ENCODE peak calls at places on chromosomes 12 and 14, in four cellular contexts. Z, Y, S and M are unnamed samples.

GRCh38 chr14:27668531-27668930 is 1070.7 kb upstream of the NOVA1 start:
- DNase-seq in Z (no peak), Y (no peak), S (no peak), M (no peak)

GRCh38 chr12:108854055-108854452 is 3.3 kb downstream of the SSH1 start:
- DNase-seq in Z (peak), Y (no peak), S (peak), M (peak)

GRCh38 chr14:74763803-74764531 is 851 bp downstream of the YLPM1 start:
- DNase-seq in Z (peak), Y (peak), S (peak), M (peak)

GRCh38 chr14:75861161-75861621 is 120.6 kb downstream of the TGFB3 start:
- DNase-seq in Z (peak), Y (no peak), S (peak), M (peak)

GRCh38 chr12:107349008-107349747 is 255.8 kb upstream of the CRY1 start:
- DNase-seq in Z (peak), Y (no peak), S (no peak), M (peak)

GRCh38 chr14:96762650-96763049 is 34.5 kb upstream of the VRK1 start:
- DNase-seq in Z (peak), Y (peak), S (peak), M (peak)

GRCh38 chr14:52862652-52863338 is 71.4 kb upstream of the GNPNAT1 start:
- DNase-seq in Z (peak), Y (no peak), S (no peak), M (peak)

GRCh38 chr12:118061876-118062791 is 1.2 kb upstream of the WSB2 start:
- DNase-seq in Z (peak), Y (peak), S (peak), M (peak)

GRCh38 chr14:54173782-54174181 is 217.2 kb upstream of the BMP4 start:
- DNase-seq in Z (no peak), Y (no peak), S (no peak), M (peak)

GRCh38 chr12:4960030-4960429 is 50.3 kb downstream of the KCNA1 start:
- DNase-seq in Z (no peak), Y (no peak), S (peak), M (peak)

GRCh38 chr14:68143341-68143807 is 323.8 kb downstream of the RAD51B start:
- DNase-seq in Z (peak), Y (no peak), S (no peak), M (peak)

GRCh38 chr12:51932218-51933076 is 19.1 kb upstream of the ACVR1B start:
- DNase-seq in Z (no peak), Y (peak), S (no peak), M (no peak)